ENCODE peak calls at places on chromosomes 11 and 22, in ten cellular contexts. G is PC-3; Z is MG63; W is CD8-positive, alpha-beta memory T cell; Q is ovary; O is colonic mucosa; F is psoas muscle; N is right cardiac atrium; T is Caco-2; H is CD4-positive, alpha-beta T cell. C is an unnamed sample. For H3K9me3, the result is how much of the 10 kb centered on the place peaks cover.

GRCh38 chr11:117458275-117459120 is 130.8 kb downstream of the CEP164 start:
- DNase-seq in T (no peak), F (no peak), N (no peak), Q (no peak), Z (no peak), W (no peak), G (no peak), H (no peak), O (no peak), C (no peak)

GRCh38 chr11:5625281-5625680 is 480 bp downstream of the TRIM34 start:
- DNase-seq in F (no peak), O (no peak), Z (no peak), N (no peak), W (no peak), G (no peak), T (no peak), H (no peak), Q (no peak), C (no peak)

GRCh38 chr22:17167486-17167885 is 8.4 kb upstream of the HDHD5 start:
- DNase-seq in H (no peak), F (peak), Z (peak), G (no peak), Q (peak), N (peak), T (no peak), W (no peak), O (no peak), C (no peak)

GRCh38 chr22:21952586-21953571 is at the start of gene PPM1F:
- DNase-seq in N (peak), W (peak), T (peak), Z (peak), F (peak), O (peak), Q (peak), G (peak), H (peak), C (peak)

GRCh38 chr22:29700949-29701927 is 18.6 kb upstream of the CABP7 start:
- DNase-seq in N (no peak), G (peak), F (no peak), H (no peak), W (no peak), O (peak), T (peak), Z (no peak), Q (no peak), C (no peak)

GRCh38 chr11:1943977-1944376 is 3.2 kb upstream of the MRPL23 start:
- DNase-seq in G (peak), F (peak), W (no peak), Q (peak), O (no peak), T (peak), H (no peak), N (peak), Z (peak), C (peak)

GRCh38 chr11:66335531-66336233 is 552 bp downstream of the RIN1 start:
- DNase-seq in W (no peak), Z (peak), F (peak), H (no peak), T (peak), O (no peak), N (peak), G (peak), Q (peak), C (peak)

GRCh38 chr22:28896611-28897010 is 13.2 kb downstream of the ZNRF3 start:
- DNase-seq in W (no peak), Q (no peak), Z (no peak), N (no peak), O (no peak), H (no peak), T (no peak), G (peak), F (no peak), C (no peak)

GRCh38 chr11:46889689-46890475 is 28.5 kb downstream of the LRP4 start:
- DNase-seq in O (peak), G (peak), N (no peak), T (peak), Q (peak), H (peak), W (peak), Z (peak), F (peak), C (no peak)

GRCh38 chr22:38035530-38035885 is 21.7 kb upstream of the PICK1 start:
- DNase-seq in N (no peak), F (no peak), G (no peak), W (no peak), O (no peak), Z (no peak), H (no peak), Q (no peak), T (no peak), C (no peak)

GRCh38 chr11:46149342-46149741 is 28.1 kb upstream of the PHF21A start:
- DNase-seq in Q (no peak), O (no peak), Z (no peak), G (no peak), N (no peak), W (no peak), F (no peak), H (no peak), T (no peak), C (no peak)

DNA sequence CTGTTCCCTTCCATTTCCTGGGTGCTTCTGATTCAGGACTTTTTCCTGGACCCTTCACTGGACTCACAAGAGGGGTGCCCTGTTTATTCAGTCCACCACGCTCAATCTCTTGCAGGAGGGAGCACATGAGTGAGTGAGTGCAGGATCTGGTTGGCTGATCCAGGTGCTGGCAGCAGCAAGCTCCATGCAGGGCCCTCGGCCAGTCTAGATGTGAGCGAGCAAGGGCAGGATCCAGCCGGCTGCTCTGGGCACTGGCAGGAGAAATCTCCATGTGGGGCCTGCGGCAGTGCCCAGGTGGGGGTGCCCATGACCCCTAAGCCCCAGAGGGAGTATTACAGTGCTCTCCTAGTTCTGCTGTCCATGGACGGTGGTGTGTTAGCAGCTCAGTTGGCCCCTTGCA is 11.5 kb upstream of the FOLR3 start:
- DNase-seq in O (no peak), N (no peak), W (no peak), F (no peak), H (no peak), G (no peak), Q (no peak), T (no peak), Z (no peak), C (no peak)
- H3K9me3 ChIP-seq in O (under half), N (under half), W (under half), F (under half), H (under half), G (under half), Q (under half), T (under half), Z (under half), C (under half)

DNA sequence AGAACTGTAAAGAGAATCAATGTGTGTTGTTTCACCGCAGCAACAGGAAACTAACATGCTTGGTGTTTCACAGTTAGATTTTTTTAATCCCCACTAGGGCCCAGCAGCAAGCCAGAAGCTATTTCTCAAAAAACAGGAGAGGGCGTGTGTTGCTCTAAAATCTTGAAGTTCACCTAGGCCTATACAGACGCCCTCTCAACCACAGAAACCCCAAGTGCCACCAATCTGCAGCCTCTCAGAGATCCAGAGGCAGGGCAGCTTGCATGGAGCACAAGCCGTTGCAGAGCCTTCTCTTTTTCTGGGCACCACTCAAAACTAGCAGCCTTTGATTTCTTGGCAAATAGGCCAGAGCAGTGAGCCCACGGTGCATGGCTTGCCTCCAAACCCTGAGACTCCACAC is 1423.2 kb downstream of the TBC1D22A start:
- DNase-seq in W (no peak), G (no peak), N (no peak), H (no peak), F (no peak), Q (no peak), T (no peak), O (no peak), Z (no peak), C (no peak)
- H3K9me3 ChIP-seq in W (under half), G (under half), N (under half), H (under half), F (under half), Q (under half), T (under half), O (under half), Z (under half), C (under half)

GRCh38 chr22:42217019-42217751 is 53.3 kb downstream of the TCF20 start:
- DNase-seq in W (no peak), O (no peak), F (no peak), Z (no peak), N (no peak), Q (no peak), T (no peak), H (no peak), G (no peak), C (no peak)
- H3K9me3 ChIP-seq in W (under half), O (under half), F (under half), Z (under half), N (under half), Q (under half), T (under half), H (under half), G (under half), C (under half)

DNA sequence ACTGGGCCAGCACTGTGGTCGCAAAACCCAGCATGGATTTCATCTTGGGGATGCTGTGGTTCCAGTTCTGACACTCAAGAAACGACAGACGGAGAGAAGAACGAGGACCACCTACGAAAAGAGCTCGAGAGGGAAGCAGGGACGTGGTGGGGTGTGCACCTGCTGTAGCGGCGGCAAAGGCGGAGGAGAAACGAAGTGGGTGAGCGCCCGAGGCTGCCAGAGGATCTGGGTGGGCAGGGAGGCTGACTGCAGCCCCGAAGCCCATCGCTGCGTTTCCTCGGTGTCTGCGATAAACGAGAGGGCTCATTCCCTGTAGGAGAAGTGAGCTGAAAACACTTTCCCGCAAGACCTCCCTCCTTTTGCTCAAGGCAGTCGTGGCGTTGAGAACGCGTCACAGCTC is 246.1 kb downstream of the OR4C45 start:
- DNase-seq in H (no peak), Z (no peak), W (no peak), G (no peak), F (no peak), Q (no peak), O (no peak), T (no peak), N (no peak), C (no peak)
- H3K9me3 ChIP-seq in H (under half), Z (under half), W (under half), G (under half), F (under half), Q (under half), O (under half), T (under half), N (under half), C (under half)

DNA sequence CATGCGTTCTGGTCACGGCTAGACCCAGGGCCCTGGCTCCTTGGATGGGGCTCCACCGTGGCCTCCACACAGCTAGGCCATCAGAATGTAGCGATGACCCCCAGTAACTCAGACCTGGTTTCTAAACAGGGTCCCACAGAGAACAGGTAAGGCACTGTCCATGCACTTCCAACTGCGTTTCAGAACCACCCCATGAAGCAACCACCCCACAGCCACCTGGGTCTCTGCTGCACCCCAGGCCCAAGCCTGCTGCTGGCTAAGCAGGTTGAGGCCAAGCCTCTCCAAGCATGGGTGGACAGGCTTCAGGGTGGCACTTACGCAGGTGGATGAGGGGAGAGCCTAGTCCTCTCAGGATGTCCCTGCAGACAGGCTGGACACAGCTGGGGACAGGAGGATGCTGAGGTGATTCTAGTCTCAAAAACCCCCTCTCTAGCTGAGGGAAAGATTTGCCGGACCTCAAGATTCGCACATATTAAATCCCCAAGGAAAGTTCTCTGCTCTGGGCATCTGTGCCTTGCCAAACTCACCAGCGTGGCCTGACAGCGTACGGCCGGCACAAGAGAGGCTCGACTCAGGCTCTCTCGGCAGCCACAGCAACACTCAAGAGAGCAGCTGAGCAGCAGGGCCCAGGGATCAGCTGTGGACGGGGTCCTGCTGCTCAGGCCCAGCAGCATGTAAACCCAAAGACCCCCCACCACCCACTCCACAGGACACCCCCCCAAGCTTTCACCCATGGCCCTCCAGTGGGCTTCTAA is 141.6 kb downstream of the CRYBB2 start:
- DNase-seq in N (peak), F (no peak), T (no peak), W (no peak), Q (no peak), O (no peak), G (no peak), H (peak), Z (no peak), C (peak)
- H3K9me3 ChIP-seq in N (under half), F (under half), T (under half), W (under half), Q (under half), O (under half), G (under half), H (under half), Z (under half), C (under half)

GRCh38 chr22:48734961-48735360 is 1092.7 kb downstream of the BRD1 start:
- DNase-seq in F (no peak), Q (no peak), T (no peak), H (no peak), W (no peak), N (no peak), G (no peak), O (no peak), Z (no peak), C (no peak)
- H3K9me3 ChIP-seq in F (under half), Q (under half), T (under half), H (under half), W (under half), N (under half), G (under half), O (under half), Z (under half), C (under half)